ENCODE peak calls at places on chromosomes 2 and 18, in five cellular contexts. One of them, this sample, is unnamed.

GRCh38 chr18:52242711-52243110 is 97.3 kb upstream of the DCC start:
- DNase-seq in fibroblast of the aortic adventitia: no peak
- DNase-seq in RPMI7951: no peak
- DNase-seq in nephron progenitor cell: no peak
- DNase-seq in H9: no peak
- DNase-seq in this sample: no peak

GRCh38 chr2:177705511-177705910 is 312.9 kb downstream of the AGPS start:
- DNase-seq in fibroblast of the aortic adventitia: no peak
- DNase-seq in RPMI7951: no peak
- DNase-seq in nephron progenitor cell: no peak
- DNase-seq in H9: no peak
- DNase-seq in this sample: no peak

GRCh38 chr2:197088694-197089093 is 162.2 kb upstream of the PGAP1 start:
- DNase-seq in fibroblast of the aortic adventitia: peak
- DNase-seq in RPMI7951: peak
- DNase-seq in nephron progenitor cell: no peak
- DNase-seq in H9: no peak
- DNase-seq in this sample: no peak

GRCh38 chr2:204483497-204484164 is 61.6 kb upstream of the PARD3B start:
- DNase-seq in fibroblast of the aortic adventitia: no peak
- DNase-seq in RPMI7951: no peak
- DNase-seq in nephron progenitor cell: no peak
- DNase-seq in H9: no peak
- DNase-seq in this sample: peak

GRCh38 chr2:38666578-38666926 is 638 bp downstream of the GALM start:
- DNase-seq in fibroblast of the aortic adventitia: peak
- DNase-seq in RPMI7951: no peak
- DNase-seq in nephron progenitor cell: no peak
- DNase-seq in H9: no peak
- DNase-seq in this sample: no peak

GRCh38 chr2:73075477-73076373 is 4.2 kb upstream of the SFXN5 start:
- DNase-seq in fibroblast of the aortic adventitia: peak
- DNase-seq in RPMI7951: no peak
- DNase-seq in nephron progenitor cell: no peak
- DNase-seq in H9: no peak
- DNase-seq in this sample: no peak

GRCh38 chr2:197328461-197328860 is 17.9 kb upstream of the ANKRD44 start:
- DNase-seq in fibroblast of the aortic adventitia: no peak
- DNase-seq in RPMI7951: no peak
- DNase-seq in nephron progenitor cell: no peak
- DNase-seq in H9: no peak
- DNase-seq in this sample: no peak

GRCh38 chr2:201344663-201345366 is 12.3 kb downstream of the FLACC1 start:
- DNase-seq in fibroblast of the aortic adventitia: no peak
- DNase-seq in RPMI7951: no peak
- DNase-seq in nephron progenitor cell: no peak
- DNase-seq in H9: no peak
- DNase-seq in this sample: no peak

GRCh38 chr2:165601866-165602636 is 132.6 kb downstream of the CSRNP3 start:
- DNase-seq in fibroblast of the aortic adventitia: peak
- DNase-seq in RPMI7951: no peak
- DNase-seq in nephron progenitor cell: no peak
- DNase-seq in H9: no peak
- DNase-seq in this sample: no peak

GRCh38 chr2:226080323-226080722 is 680.8 kb downstream of the NYAP2 start:
- DNase-seq in fibroblast of the aortic adventitia: peak
- DNase-seq in RPMI7951: peak
- DNase-seq in nephron progenitor cell: no peak
- DNase-seq in H9: no peak
- DNase-seq in this sample: no peak

GRCh38 chr2:134460583-134460998 is 206.7 kb downstream of the MGAT5 start:
- DNase-seq in fibroblast of the aortic adventitia: peak
- DNase-seq in RPMI7951: peak
- DNase-seq in nephron progenitor cell: peak
- DNase-seq in H9: peak
- DNase-seq in this sample: peak

GRCh38 chr18:62999392-62999791 is 284.1 kb downstream of the PHLPP1 start:
- DNase-seq in fibroblast of the aortic adventitia: peak
- DNase-seq in RPMI7951: peak
- DNase-seq in nephron progenitor cell: no peak
- DNase-seq in H9: no peak
- DNase-seq in this sample: no peak

GRCh38 chr2:177355874-177356273 is 36.7 kb upstream of the AGPS start:
- DNase-seq in fibroblast of the aortic adventitia: peak
- DNase-seq in RPMI7951: peak
- DNase-seq in nephron progenitor cell: no peak
- DNase-seq in H9: no peak
- DNase-seq in this sample: no peak

GRCh38 chr18:45276878-45277277 is 338.4 kb upstream of the SLC14A2 start:
- DNase-seq in fibroblast of the aortic adventitia: no peak
- DNase-seq in RPMI7951: no peak
- DNase-seq in nephron progenitor cell: no peak
- DNase-seq in H9: no peak
- DNase-seq in this sample: no peak

GRCh38 chr2:233263045-233263570 is 11.6 kb downstream of the ATG16L1 start:
- DNase-seq in fibroblast of the aortic adventitia: no peak
- DNase-seq in RPMI7951: no peak
- DNase-seq in nephron progenitor cell: no peak
- DNase-seq in H9: no peak
- DNase-seq in this sample: no peak

GRCh38 chr2:238487652-238488346 is 61.1 kb downstream of the ASB1 start:
- DNase-seq in fibroblast of the aortic adventitia: no peak
- DNase-seq in RPMI7951: no peak
- DNase-seq in nephron progenitor cell: no peak
- DNase-seq in H9: peak
- DNase-seq in this sample: no peak

GRCh38 chr18:37270046-37270665 is 295.4 kb downstream of the CELF4 start:
- DNase-seq in fibroblast of the aortic adventitia: peak
- DNase-seq in RPMI7951: peak
- DNase-seq in nephron progenitor cell: peak
- DNase-seq in H9: no peak
- DNase-seq in this sample: no peak

GRCh38 chr2:62217980-62218379 is 22.1 kb downstream of the B3GNT2 start:
- DNase-seq in fibroblast of the aortic adventitia: peak
- DNase-seq in RPMI7951: no peak
- DNase-seq in nephron progenitor cell: no peak
- DNase-seq in H9: no peak
- DNase-seq in this sample: no peak

GRCh38 chr2:110983130-110983529 is 137.6 kb upstream of the BCL2L11 start:
- DNase-seq in fibroblast of the aortic adventitia: no peak
- DNase-seq in RPMI7951: no peak
- DNase-seq in nephron progenitor cell: no peak
- DNase-seq in H9: no peak
- DNase-seq in this sample: no peak

GRCh38 chr18:63677490-63678225 is 16.0 kb upstream of the SERPINB3 start:
- DNase-seq in fibroblast of the aortic adventitia: no peak
- DNase-seq in RPMI7951: no peak
- DNase-seq in nephron progenitor cell: no peak
- DNase-seq in H9: no peak
- DNase-seq in this sample: no peak

GRCh38 chr2:65366595-65367125 is 65.7 kb downstream of the SPRED2 start:
- DNase-seq in fibroblast of the aortic adventitia: peak
- DNase-seq in RPMI7951: peak
- DNase-seq in nephron progenitor cell: no peak
- DNase-seq in H9: no peak
- DNase-seq in this sample: no peak

GRCh38 chr2:212032032-212032431 is 506.6 kb downstream of the ERBB4 start:
- DNase-seq in fibroblast of the aortic adventitia: peak
- DNase-seq in RPMI7951: peak
- DNase-seq in nephron progenitor cell: no peak
- DNase-seq in H9: no peak
- DNase-seq in this sample: no peak

This sample was measured in COR-L47.